ENCODE peak calls at places on chromosomes 11 and 22, in six cellular contexts. N is uterus, L is lower leg skin, Z is GM10248, D is fibroblast of the aortic adventitia, F is colonic mucosa. Y is an unnamed sample.
A peak's percentile ranks its signal among the peaks of the same experiment; 100 is the strongest.

GRCh38 chr11:65418681-65419459 is 3.7 kb upstream of the NEAT1 start:
- DNase-seq in N (peak; percentile 96), L (peak; percentile 96), Z (peak; percentile 88), D (peak; percentile 97), F (peak; percentile 97), Y (peak; percentile 89)

GRCh38 chr11:55714982-55715888 is 53.2 kb downstream of the OR4C6 start:
- DNase-seq in N (no peak), L (no peak), Z (no peak), D (no peak), F (no peak), Y (no peak)

GRCh38 chr11:33531743-33532181 is 168.9 kb downstream of the C11orf91 start:
- DNase-seq in N (peak; percentile 39), L (no peak), Z (no peak), D (peak; percentile 84), F (no peak), Y (no peak)

GRCh38 chr22:39658367-39658766 is 87.8 kb downstream of the CACNA1I start:
- DNase-seq in N (no peak), L (no peak), Z (no peak), D (no peak), F (no peak), Y (no peak)

GRCh38 chr22:19045094-19045493 is 77.1 kb downstream of the DGCR2 start:
- DNase-seq in N (no peak), L (no peak), Z (no peak), D (no peak), F (no peak), Y (no peak)

GRCh38 chr11:46465683-46466082 is 74.1 kb upstream of the CHRM4 start:
- DNase-seq in N (no peak), L (no peak), Z (no peak), D (no peak), F (no peak), Y (no peak)

GRCh38 chr22:44884968-44885805 is 124.6 kb downstream of the PHF21B start:
- DNase-seq in N (no peak), L (no peak), Z (no peak), D (no peak), F (no peak), Y (no peak)

GRCh38 chr11:92199991-92200390 is 24.6 kb upstream of the FAT3 start:
- DNase-seq in N (no peak), L (no peak), Z (no peak), D (no peak), F (no peak), Y (no peak)

GRCh38 chr11:74636633-74637184 is 44.3 kb downstream of the POLD3 start:
- DNase-seq in N (no peak), L (no peak), Z (no peak), D (peak; percentile 82), F (no peak), Y (no peak)

GRCh38 chr11:12158926-12159325 is 48.5 kb downstream of the MICAL2 start:
- DNase-seq in N (no peak), L (no peak), Z (no peak), D (no peak), F (no peak), Y (no peak)

GRCh38 chr11:13663631-13664071 is 4.8 kb upstream of the FAR1 start:
- DNase-seq in N (no peak), L (no peak), Z (no peak), D (peak; percentile 73), F (peak; percentile 53), Y (no peak)

GRCh38 chr11:61334434-61335354 is 1.7 kb downstream of the TKFC start:
- DNase-seq in N (no peak), L (no peak), Z (no peak), D (peak; percentile 53), F (no peak), Y (no peak)

GRCh38 chr11:126434950-126435335 is 79.5 kb downstream of the ST3GAL4 start:
- DNase-seq in N (no peak), L (no peak), Z (no peak), D (no peak), F (no peak), Y (no peak)

GRCh38 chr22:45136594-45136993 is 27.1 kb upstream of the NUP50 start:
- DNase-seq in N (no peak), L (no peak), Z (peak; percentile 61), D (no peak), F (no peak), Y (peak; percentile 66)

GRCh38 chr11:65858354-65859133 is 564 bp upstream of the CFL1 start:
- DNase-seq in N (no peak), L (no peak), Z (no peak), D (no peak), F (no peak), Y (peak; percentile 94)

GRCh38 chr11:114398303-114398920 is 1.9 kb downstream of the C11orf71 start:
- DNase-seq in N (no peak), L (no peak), Z (no peak), D (no peak), F (no peak), Y (no peak)

DNA sequence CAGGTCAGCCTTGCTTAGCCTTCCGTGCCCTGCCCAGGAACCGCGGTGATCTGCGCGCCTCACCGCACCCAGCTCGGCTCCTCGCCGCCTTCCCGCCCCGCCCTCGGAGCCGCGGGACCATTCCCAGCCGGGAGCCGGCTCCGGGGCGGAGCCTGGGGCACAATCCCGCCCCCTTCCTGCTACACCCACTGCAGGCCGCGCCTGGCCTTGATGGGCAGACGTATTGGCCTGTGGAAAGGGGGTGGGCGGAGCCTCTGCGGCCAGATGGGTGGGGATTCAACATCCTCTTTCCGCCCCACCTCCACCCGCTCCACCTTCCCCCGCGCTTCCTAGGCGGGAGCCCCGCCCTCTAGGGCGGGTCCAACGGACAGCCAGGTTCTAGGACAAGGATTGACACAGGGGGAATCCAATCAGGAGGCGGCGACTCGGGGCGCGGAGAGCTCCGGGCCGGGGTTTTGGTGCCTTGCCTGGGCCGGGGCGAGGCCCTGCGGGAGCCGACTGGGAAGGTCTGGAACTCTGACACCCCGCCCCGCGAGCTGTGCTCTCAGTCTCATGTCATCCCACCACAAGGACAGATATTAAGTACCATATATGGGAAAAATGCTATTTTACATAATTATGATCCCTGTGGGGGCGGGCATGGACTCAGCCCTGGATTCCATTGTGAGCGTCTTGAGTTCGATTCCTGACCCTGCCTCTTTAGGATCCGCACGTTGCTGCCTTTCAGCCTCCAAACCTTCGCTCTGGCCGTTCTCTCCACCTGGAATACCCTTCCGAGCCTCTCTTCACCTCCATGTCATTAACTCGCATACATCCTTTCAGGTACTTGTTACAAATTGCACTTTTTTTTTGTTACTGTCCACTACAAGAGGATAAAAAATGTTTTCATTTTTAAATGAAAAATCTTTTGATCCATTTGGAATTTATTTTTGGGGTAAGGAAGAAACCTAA is at the start of gene MYH9:
- DNase-seq in N (peak; percentile 100), L (peak; percentile 99), Z (peak; percentile 100), D (peak; percentile 99), F (peak; percentile 100), Y (peak; percentile 100)
- TF ChIP-seq CTCF in N (no peak), L (no peak), Z (no peak), D (no peak), F (no peak), Y (no peak)

DNA sequence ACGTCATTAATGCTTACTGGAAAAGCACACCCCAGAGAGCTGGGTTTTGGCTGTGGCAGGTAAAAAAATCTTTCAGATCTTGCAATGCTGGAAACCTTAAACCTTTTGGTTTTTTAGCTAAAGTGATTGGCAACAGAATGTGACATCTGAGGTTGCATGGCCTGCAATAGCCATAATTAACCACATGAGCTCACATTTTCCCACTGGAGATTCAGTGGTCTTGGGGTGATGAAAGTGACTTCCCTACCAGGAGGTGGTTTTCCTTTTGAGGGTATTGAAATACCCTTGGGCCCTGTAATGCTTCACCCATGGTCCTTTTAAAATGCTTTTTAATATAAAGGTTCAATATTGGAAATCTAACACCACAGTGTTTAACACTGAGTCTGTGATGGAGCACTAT is 192.8 kb downstream of the WNT11 start:
- DNase-seq in N (no peak), L (no peak), Z (no peak), D (no peak), F (no peak), Y (no peak)
- TF ChIP-seq CTCF in N (no peak), L (no peak), Z (no peak), D (no peak), F (no peak), Y (no peak)

GRCh38 chr22:28925916-28926315 is 42.5 kb downstream of the ZNRF3 start:
- DNase-seq in N (no peak), L (no peak), Z (no peak), D (no peak), F (no peak), Y (no peak)
- TF ChIP-seq CTCF in N (no peak), L (no peak), Z (no peak), D (no peak), F (no peak), Y (no peak)

DNA sequence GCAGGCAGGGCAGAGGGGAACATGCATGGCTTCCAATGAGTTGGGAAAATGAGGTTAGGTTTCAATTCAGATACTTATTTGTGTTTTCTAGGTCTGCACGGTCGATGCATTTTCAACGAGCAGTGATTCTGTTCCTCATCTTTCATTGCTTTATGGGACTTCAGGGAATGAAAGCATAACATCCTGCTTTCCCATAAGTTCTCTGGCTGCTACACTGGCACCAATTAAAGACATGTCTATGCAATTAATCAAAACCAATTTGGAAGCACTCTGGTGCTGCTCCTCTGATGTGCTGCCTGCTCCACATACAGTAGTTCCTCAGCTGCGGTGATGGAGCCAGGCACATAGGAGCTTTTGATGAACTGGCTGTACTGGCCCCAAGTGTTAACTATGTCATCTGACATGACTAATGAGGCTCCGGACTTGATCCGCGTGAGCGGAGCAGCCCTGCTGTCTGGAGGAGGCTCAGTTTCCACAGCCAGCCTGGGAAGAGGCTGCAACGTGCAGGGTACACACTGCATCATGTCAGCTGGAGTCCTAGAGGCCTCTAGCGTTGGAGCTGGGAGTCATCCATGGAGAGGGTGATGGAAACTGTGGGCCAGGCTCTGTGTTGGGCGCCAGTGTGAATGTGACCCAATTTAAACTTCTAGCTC is 29.8 kb downstream of the GVQW3 start:
- DNase-seq in N (peak; percentile 30), L (no peak), Z (no peak), D (peak; percentile 2), F (no peak), Y (no peak)
- TF ChIP-seq CTCF in N (no peak), L (no peak), Z (no peak), D (no peak), F (no peak), Y (no peak)

GRCh38 chr11:131914299-131914902 is 544.0 kb downstream of the NTM start:
- DNase-seq in N (no peak), L (no peak), Z (no peak), D (peak; percentile 65), F (no peak), Y (no peak)
- TF ChIP-seq CTCF in N (no peak), L (no peak), Z (no peak), D (peak; percentile 62), F (no peak), Y (no peak)

DNA sequence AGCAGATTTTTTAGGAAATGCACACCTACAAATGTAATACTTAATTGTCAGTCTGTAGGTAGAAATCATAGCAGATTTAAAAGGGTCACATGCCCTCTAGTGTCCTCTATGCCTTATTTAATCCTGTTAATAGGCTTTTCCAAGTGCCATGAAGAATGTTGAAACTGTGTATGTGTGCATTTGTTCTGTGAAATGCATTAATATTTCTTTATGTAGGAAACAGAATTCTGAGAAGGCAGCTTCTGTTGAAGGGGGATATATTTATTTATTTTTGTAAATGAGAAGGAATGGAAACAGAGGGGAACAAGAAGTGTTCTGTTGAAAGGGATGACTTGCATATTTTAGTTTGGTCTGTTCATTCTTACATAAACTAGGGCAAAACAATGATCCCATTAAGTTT is 51.0 kb downstream of the SVIP start:
- DNase-seq in N (no peak), L (no peak), Z (no peak), D (no peak), F (no peak), Y (no peak)
- TF ChIP-seq CTCF in N (no peak), L (no peak), Z (no peak), D (no peak), F (no peak), Y (peak; percentile 31)

Y was measured in GM13977.